ENCODE peak calls at places on chromosomes 13 and 19, in ten cellular contexts. T is psoas muscle, Y is SK-N-SH, C is tibial nerve, J is testis, M is left ventricle myocardium inferior, L is transverse colon, X is left lung, V is pancreas, A is vagina. D is an unnamed sample. For H3K27me3, the result is how much of the 10 kb centered on the place peaks cover.

GRCh38 chr13:34867590-34867989 is 74.5 kb upstream of the NBEA start:
- DNase-seq in T (no peak), Y (no peak), C (no peak), J (no peak), M (no peak), L (no peak), X (no peak), V (no peak), A (no peak), D (no peak)

GRCh38 chr19:50264483-50265186 is 61.2 kb downstream of the MYH14 start:
- DNase-seq in T (no peak), Y (no peak), C (no peak), J (no peak), M (no peak), L (no peak), X (no peak), V (no peak), A (no peak), D (peak)

GRCh38 chr13:34678154-34678553 is 263.9 kb upstream of the NBEA start:
- DNase-seq in T (no peak), Y (no peak), C (no peak), J (no peak), M (no peak), L (no peak), X (no peak), V (no peak), A (no peak), D (no peak)

GRCh38 chr19:42125536-42125935 is 6.7 kb downstream of the POU2F2 start:
- DNase-seq in T (no peak), Y (no peak), C (no peak), J (no peak), M (no peak), L (no peak), X (no peak), V (no peak), A (no peak), D (peak)

GRCh38 chr13:79987323-79987722 is 353.6 kb downstream of the SPRY2 start:
- DNase-seq in T (no peak), Y (no peak), C (no peak), J (no peak), M (no peak), L (no peak), X (no peak), V (no peak), A (no peak), D (no peak)

GRCh38 chr13:104106705-104107393 is 1040.6 kb upstream of the SLC10A2 start:
- DNase-seq in T (no peak), Y (no peak), C (no peak), J (no peak), M (no peak), L (no peak), X (no peak), V (no peak), A (no peak), D (no peak)

GRCh38 chr19:34806976-34807860 is 34.2 kb upstream of the ZNF599 start:
- DNase-seq in T (no peak), Y (no peak), C (no peak), J (no peak), M (no peak), L (no peak), X (no peak), V (no peak), A (peak), D (no peak)

GRCh38 chr19:44848036-44848804 is 2.1 kb downstream of the NECTIN2 start:
- DNase-seq in T (no peak), Y (peak), C (no peak), J (peak), M (no peak), L (no peak), X (no peak), V (no peak), A (no peak), D (peak)

GRCh38 chr13:28583661-28584091 is 75.3 kb upstream of the POMP start:
- DNase-seq in T (no peak), Y (peak), C (no peak), J (peak), M (no peak), L (no peak), X (no peak), V (no peak), A (no peak), D (no peak)

GRCh38 chr19:729564-730381 is 21.0 kb downstream of the PALM start:
- DNase-seq in T (no peak), Y (no peak), C (no peak), J (no peak), M (no peak), L (no peak), X (no peak), V (no peak), A (no peak), D (peak)

GRCh38 chr13:38753878-38754277 is 67.0 kb downstream of the FREM2 start:
- DNase-seq in T (no peak), Y (no peak), C (no peak), J (no peak), M (no peak), L (no peak), X (no peak), V (no peak), A (no peak), D (peak)

GRCh38 chr13:38543561-38543960 is 143.3 kb upstream of the FREM2 start:
- DNase-seq in T (no peak), Y (no peak), C (no peak), J (no peak), M (no peak), L (no peak), X (no peak), V (no peak), A (no peak), D (no peak)

GRCh38 chr13:40402931-40403412 is 263.5 kb downstream of the FOXO1 start:
- DNase-seq in T (no peak), Y (no peak), C (no peak), J (no peak), M (no peak), L (no peak), X (no peak), V (no peak), A (no peak), D (no peak)

GRCh38 chr19:48478339-48479061 is 9.3 kb downstream of the CYTH2 start:
- DNase-seq in T (no peak), Y (no peak), C (no peak), J (no peak), M (no peak), L (no peak), X (no peak), V (no peak), A (no peak), D (no peak)

GRCh38 chr19:35712910-35713845 is 4.6 kb upstream of the KMT2B start:
- DNase-seq in T (no peak), Y (no peak), C (no peak), J (no peak), M (no peak), L (peak), X (no peak), V (no peak), A (no peak), D (peak)

GRCh38 chr13:64928704-64929499 is 2301.2 kb downstream of the PCDH9 start:
- DNase-seq in T (no peak), Y (no peak), C (no peak), J (no peak), M (no peak), L (no peak), X (no peak), V (no peak), A (no peak), D (no peak)

GRCh38 chr13:111922086-111922485 is 144.9 kb upstream of the SOX1 start:
- DNase-seq in T (no peak), Y (no peak), C (no peak), J (no peak), M (no peak), L (no peak), X (no peak), V (no peak), A (no peak), D (no peak)

GRCh38 chr13:45773236-45773635 is 71.1 kb downstream of the CBY2 start:
- DNase-seq in T (no peak), Y (no peak), C (no peak), J (no peak), M (no peak), L (no peak), X (no peak), V (no peak), A (no peak), D (no peak)

GRCh38 chr13:104900186-104900817 is 1635.2 kb downstream of the EFNB2 start:
- DNase-seq in T (no peak), Y (no peak), C (no peak), J (no peak), M (no peak), L (no peak), X (no peak), V (no peak), A (no peak), D (no peak)

GRCh38 chr13:22915442-22916082 is 265.2 kb upstream of the SGCG start:
- DNase-seq in T (peak), Y (peak), C (no peak), J (peak), M (peak), L (peak), X (peak), V (peak), A (no peak), D (peak)

GRCh38 chr13:48009298-48009697 is 8.2 kb upstream of the SUCLA2 start:
- DNase-seq in T (no peak), Y (no peak), C (no peak), J (no peak), M (no peak), L (peak), X (no peak), V (no peak), A (no peak), D (no peak)

GRCh38 chr19:42092350-42092749 is 16.4 kb downstream of the ZNF574 start:
- DNase-seq in T (no peak), Y (peak), C (no peak), J (no peak), M (no peak), L (peak), X (no peak), V (no peak), A (no peak), D (peak)

GRCh38 chr13:33015791-33016323 is 366 bp upstream of the KL start:
- DNase-seq in T (no peak), Y (no peak), C (no peak), J (no peak), M (peak), L (peak), X (peak), V (no peak), A (no peak), D (peak)

GRCh38 chr13:33016414-33017409 is at the start of gene KL:
- DNase-seq in T (peak), Y (peak), C (peak), J (peak), M (peak), L (peak), X (peak), V (peak), A (no peak), D (peak)

GRCh38 chr13:33015275-33015674 is 948 bp upstream of the KL start:
- DNase-seq in T (no peak), Y (no peak), C (no peak), J (no peak), M (no peak), L (no peak), X (no peak), V (no peak), A (no peak), D (peak)

GRCh38 chr13:33018886-33019285 is 2.7 kb downstream of the KL start:
- DNase-seq in T (no peak), Y (no peak), C (no peak), J (no peak), M (no peak), L (no peak), X (no peak), V (no peak), A (no peak), D (no peak)

DNA sequence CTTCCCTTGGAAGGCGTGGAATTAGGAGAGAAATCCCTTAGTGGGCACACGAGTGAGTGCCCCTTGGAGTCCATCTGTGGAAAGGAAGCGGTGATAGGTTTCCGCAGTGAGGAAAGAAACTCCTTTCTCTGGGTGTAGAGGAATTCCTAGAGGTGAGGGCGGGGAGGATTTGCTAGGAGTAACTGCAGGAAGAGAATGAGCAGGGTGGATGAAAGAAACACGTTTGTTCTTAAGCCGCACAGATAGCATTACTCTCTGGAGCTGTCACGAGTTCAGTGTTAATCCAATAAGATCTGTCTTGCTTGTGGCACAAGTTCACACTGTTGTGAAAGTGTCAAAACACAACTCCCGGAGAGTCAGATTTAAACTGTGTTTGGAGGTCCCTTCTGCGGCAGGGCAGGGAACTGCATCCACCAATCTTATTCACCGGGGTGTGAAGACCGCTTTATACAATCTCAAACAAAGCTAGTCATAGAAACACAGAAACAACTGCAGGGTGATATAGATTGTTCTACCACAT is 1.2 kb downstream of the KL start:
- DNase-seq in T (peak), Y (no peak), C (peak), J (peak), M (peak), L (peak), X (no peak), V (no peak), A (no peak), D (peak)
- H3K4me3 ChIP-seq in T (peak), Y (no peak), C (peak), J (peak), M (peak), L (no peak), X (peak), V (no peak), A (peak), D (peak)

GRCh38 chr19:30690525-30690924 is 318.3 kb downstream of the ZNF536 start:
- DNase-seq in T (no peak), Y (no peak), C (no peak), J (no peak), M (no peak), L (no peak), X (no peak), V (no peak), A (no peak), D (no peak)
- H3K27me3 ChIP-seq in T (under half), Y (under half), C (under half), J (under half), M (half or more), L (under half), X (half or more), V (under half), A (under half), D (under half)

GRCh38 chr19:38457202-38457601 is 23.7 kb downstream of the RYR1 start:
- DNase-seq in T (no peak), Y (no peak), C (no peak), J (no peak), M (no peak), L (no peak), X (no peak), V (no peak), A (no peak), D (no peak)

GRCh38 chr19:38457690-38458405 is 24.4 kb downstream of the RYR1 start:
- DNase-seq in T (no peak), Y (no peak), C (no peak), J (no peak), M (no peak), L (no peak), X (no peak), V (no peak), A (no peak), D (no peak)

GRCh38 chr19:38455031-38455430 is 21.5 kb downstream of the RYR1 start:
- DNase-seq in T (no peak), Y (no peak), C (no peak), J (no peak), M (no peak), L (no peak), X (no peak), V (no peak), A (no peak), D (no peak)

GRCh38 chr19:38463365-38463764 is 29.9 kb downstream of the RYR1 start:
- DNase-seq in T (no peak), Y (no peak), C (no peak), J (no peak), M (no peak), L (no peak), X (no peak), V (no peak), A (no peak), D (peak)

DNA sequence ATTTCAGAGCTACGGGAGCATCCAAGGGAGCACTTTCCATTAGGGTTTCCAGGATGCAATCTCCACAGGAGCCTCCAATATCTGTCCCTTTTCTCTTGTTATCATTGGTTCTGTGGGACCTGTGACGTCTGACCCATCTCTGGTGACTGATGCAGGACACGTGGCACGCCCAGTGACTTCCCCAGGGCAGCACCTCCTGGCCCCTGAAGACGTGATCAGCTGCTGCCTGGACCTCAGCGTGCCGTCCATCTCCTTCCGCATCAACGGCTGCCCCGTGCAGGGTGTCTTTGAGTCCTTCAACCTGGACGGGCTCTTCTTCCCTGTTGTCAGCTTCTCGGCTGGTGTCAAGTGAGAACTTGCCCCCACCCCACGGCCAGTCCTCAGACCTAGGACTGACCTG is 25.5 kb downstream of the RYR1 start:
- DNase-seq in T (no peak), Y (no peak), C (no peak), J (no peak), M (no peak), L (no peak), X (no peak), V (no peak), A (no peak), D (no peak)
- H3K4me3 ChIP-seq in T (no peak), Y (no peak), C (no peak), J (no peak), M (no peak), L (no peak), X (no peak), V (no peak), A (no peak), D (no peak)

GRCh38 chr19:6099633-6100032 is 10.7 kb downstream of the RFX2 start:
- DNase-seq in T (no peak), Y (no peak), C (no peak), J (no peak), M (no peak), L (no peak), X (no peak), V (no peak), A (no peak), D (peak)
- H3K27me3 ChIP-seq in T (under half), Y (under half), C (under half), J (under half), M (under half), L (under half), X (under half), V (under half), A (under half), D (under half)

GRCh38 chr13:112979406-112979902 is 10.4 kb downstream of the MCF2L start:
- DNase-seq in T (no peak), Y (no peak), C (no peak), J (no peak), M (no peak), L (no peak), X (peak), V (no peak), A (no peak), D (peak)

GRCh38 chr13:112981361-112981905 is 12.4 kb downstream of the MCF2L start:
- DNase-seq in T (no peak), Y (no peak), C (no peak), J (no peak), M (no peak), L (no peak), X (peak), V (no peak), A (no peak), D (peak)

GRCh38 chr13:112978561-112979405 is 9.8 kb downstream of the MCF2L start:
- DNase-seq in T (no peak), Y (peak), C (no peak), J (no peak), M (peak), L (no peak), X (peak), V (no peak), A (no peak), D (peak)

GRCh38 chr13:112982281-112983041 is 13.4 kb downstream of the MCF2L start:
- DNase-seq in T (no peak), Y (peak), C (no peak), J (no peak), M (no peak), L (no peak), X (peak), V (no peak), A (no peak), D (no peak)

DNA sequence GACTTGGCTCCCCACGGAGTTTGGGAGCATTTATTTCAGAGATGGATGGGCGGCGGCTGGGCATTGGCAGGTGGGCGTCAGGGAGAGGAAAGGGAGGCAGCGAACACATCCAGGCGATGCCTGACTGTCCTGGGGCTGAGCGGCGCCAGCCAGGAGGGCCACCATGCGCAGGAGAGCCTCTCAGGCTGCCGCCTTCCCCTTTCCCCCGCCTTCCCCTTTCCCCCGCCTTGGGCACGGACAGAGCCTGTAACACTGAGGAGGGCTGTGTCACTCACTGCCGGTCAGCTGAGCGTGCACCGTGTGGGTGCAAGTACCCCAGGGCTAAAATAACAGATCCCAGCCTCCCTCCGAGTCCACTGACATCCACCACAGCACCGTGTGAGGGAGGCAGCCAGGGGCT is 11.4 kb downstream of the MCF2L start:
- DNase-seq in T (no peak), Y (peak), C (no peak), J (no peak), M (no peak), L (no peak), X (peak), V (no peak), A (no peak), D (peak)
- H3K4me3 ChIP-seq in T (peak), Y (no peak), C (peak), J (no peak), M (peak), L (no peak), X (peak), V (no peak), A (peak), D (no peak)

DNA sequence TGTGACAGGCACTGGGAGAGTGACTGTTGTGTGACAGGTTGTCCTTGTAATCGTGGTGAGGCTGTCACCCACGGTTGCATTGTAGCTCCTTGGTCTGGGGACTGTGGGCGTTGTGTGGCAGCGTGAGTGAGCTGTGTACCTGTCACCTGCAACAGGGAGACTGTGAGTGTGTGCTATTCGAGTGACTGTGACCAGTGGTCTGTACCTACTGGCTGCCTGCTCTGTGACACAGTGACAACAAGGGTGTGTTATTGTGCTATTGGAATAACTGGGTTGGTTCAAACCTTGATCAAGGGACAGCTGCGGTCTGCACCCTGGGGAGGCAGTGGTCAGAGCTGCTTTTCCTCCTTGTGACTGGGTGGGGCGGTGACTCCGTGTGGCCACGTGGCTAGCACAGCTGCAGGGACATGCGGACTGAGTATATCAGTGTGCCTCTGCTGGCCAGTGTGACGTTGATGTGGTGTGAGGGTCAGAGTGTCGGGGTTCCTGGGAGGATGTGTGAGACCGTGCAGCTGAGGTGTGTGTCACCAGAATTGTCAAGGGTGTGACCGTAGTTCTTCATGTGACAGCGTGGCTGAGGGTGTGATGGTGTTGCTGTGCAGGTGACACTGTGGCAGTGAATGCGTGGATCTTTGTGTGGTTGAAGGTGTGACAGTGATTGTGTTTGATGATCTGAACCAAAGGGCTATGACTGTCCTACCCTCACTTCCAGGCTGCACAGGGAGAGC is 10.1 kb upstream of the NFIX start:
- DNase-seq in T (peak), Y (no peak), C (peak), J (peak), M (peak), L (peak), X (no peak), V (peak), A (peak), D (peak)
- H3K27me3 ChIP-seq in T (under half), Y (under half), C (under half), J (under half), M (under half), L (under half), X (under half), V (under half), A (under half), D (under half)